ENCODE peak calls at places on chromosomes 7 and 10, in five cellular contexts. One of them, this sample, is unnamed.
A peak's percentile ranks its signal among the peaks of the same experiment; 100 is the strongest.

GRCh38 chr10:100562008-100562672 is 26.4 kb downstream of the HIF1AN start:
- DNase-seq in CD4-positive, alpha-beta T cell: peak; percentile 68
- DNase-seq in fibroblast of lung: peak; percentile 57
- DNase-seq in cardiac muscle cell: peak; percentile 87
- DNase-seq in CD8-positive, alpha-beta T cell: peak; percentile 58
- DNase-seq in this sample: peak; percentile 89

GRCh38 chr10:11351801-11352200 is 259.6 kb downstream of the USP6NL start:
- DNase-seq in CD4-positive, alpha-beta T cell: no peak
- DNase-seq in fibroblast of lung: no peak
- DNase-seq in cardiac muscle cell: no peak
- DNase-seq in CD8-positive, alpha-beta T cell: no peak
- DNase-seq in this sample: no peak

GRCh38 chr7:44196450-44196872 is 4.3 kb upstream of the YKT6 start:
- DNase-seq in CD8-positive, alpha-beta T cell: peak; percentile 7
- DNase-seq in CD4-positive, alpha-beta T cell: no peak
- DNase-seq in cardiac muscle cell: peak; percentile 77
- DNase-seq in fibroblast of lung: peak; percentile 30
- DNase-seq in this sample: peak; percentile 73

GRCh38 chr7:74020396-74020795 is 7.6 kb upstream of the ELN start:
- DNase-seq in cardiac muscle cell: no peak
- DNase-seq in fibroblast of lung: no peak
- DNase-seq in CD4-positive, alpha-beta T cell: no peak
- DNase-seq in CD8-positive, alpha-beta T cell: no peak
- DNase-seq in this sample: no peak

GRCh38 chr7:90401989-90402388 is 1.3 kb upstream of the CLDN12 start:
- DNase-seq in CD4-positive, alpha-beta T cell: no peak
- DNase-seq in CD8-positive, alpha-beta T cell: no peak
- DNase-seq in cardiac muscle cell: no peak
- DNase-seq in fibroblast of lung: peak; percentile 7
- DNase-seq in this sample: no peak

GRCh38 chr7:91636129-91636724 is 244.3 kb downstream of the MTERF1 start:
- DNase-seq in CD8-positive, alpha-beta T cell: no peak
- DNase-seq in CD4-positive, alpha-beta T cell: no peak
- DNase-seq in fibroblast of lung: no peak
- DNase-seq in cardiac muscle cell: peak; percentile 61
- DNase-seq in this sample: no peak

GRCh38 chr7:92612501-92612900 is 22.3 kb upstream of the FAM133B start:
- DNase-seq in CD8-positive, alpha-beta T cell: no peak
- DNase-seq in fibroblast of lung: peak; percentile 63
- DNase-seq in CD4-positive, alpha-beta T cell: no peak
- DNase-seq in cardiac muscle cell: no peak
- DNase-seq in this sample: no peak

GRCh38 chr7:122350701-122351100 is 46.2 kb upstream of the FEZF1 start:
- DNase-seq in CD4-positive, alpha-beta T cell: no peak
- DNase-seq in fibroblast of lung: no peak
- DNase-seq in cardiac muscle cell: no peak
- DNase-seq in CD8-positive, alpha-beta T cell: no peak
- DNase-seq in this sample: no peak

GRCh38 chr10:35217458-35217857 is 90.8 kb downstream of the CREM start:
- DNase-seq in fibroblast of lung: no peak
- DNase-seq in CD4-positive, alpha-beta T cell: no peak
- DNase-seq in CD8-positive, alpha-beta T cell: no peak
- DNase-seq in cardiac muscle cell: peak; percentile 90
- DNase-seq in this sample: no peak

GRCh38 chr10:3906511-3907111 is 121.6 kb upstream of the KLF6 start:
- DNase-seq in cardiac muscle cell: no peak
- DNase-seq in fibroblast of lung: peak; percentile 83
- DNase-seq in CD4-positive, alpha-beta T cell: no peak
- DNase-seq in CD8-positive, alpha-beta T cell: no peak
- DNase-seq in this sample: no peak

GRCh38 chr7:112202819-112203218 is 3.4 kb downstream of the DOCK4 start:
- DNase-seq in fibroblast of lung: no peak
- DNase-seq in CD4-positive, alpha-beta T cell: no peak
- DNase-seq in cardiac muscle cell: no peak
- DNase-seq in CD8-positive, alpha-beta T cell: no peak
- DNase-seq in this sample: no peak

GRCh38 chr10:34814228-34815173 is 595 bp downstream of the PARD3 start:
- DNase-seq in fibroblast of lung: peak; percentile 43
- DNase-seq in cardiac muscle cell: peak; percentile 71
- DNase-seq in CD8-positive, alpha-beta T cell: no peak
- DNase-seq in CD4-positive, alpha-beta T cell: no peak
- DNase-seq in this sample: peak; percentile 77

GRCh38 chr7:45683556-45684148 is 109.5 kb downstream of the ADCY1 start:
- DNase-seq in CD4-positive, alpha-beta T cell: no peak
- DNase-seq in fibroblast of lung: no peak
- DNase-seq in CD8-positive, alpha-beta T cell: no peak
- DNase-seq in cardiac muscle cell: no peak
- DNase-seq in this sample: no peak

GRCh38 chr7:155680124-155680523 is 35.7 kb downstream of the RBM33 start:
- DNase-seq in cardiac muscle cell: no peak
- DNase-seq in CD4-positive, alpha-beta T cell: no peak
- DNase-seq in fibroblast of lung: no peak
- DNase-seq in CD8-positive, alpha-beta T cell: no peak
- DNase-seq in this sample: no peak

GRCh38 chr10:63173468-63174227 is 40.5 kb downstream of the NRBF2 start:
- DNase-seq in fibroblast of lung: no peak
- DNase-seq in cardiac muscle cell: no peak
- DNase-seq in CD4-positive, alpha-beta T cell: no peak
- DNase-seq in CD8-positive, alpha-beta T cell: no peak
- DNase-seq in this sample: peak; percentile 51

GRCh38 chr10:132516771-132517725 is 20.5 kb upstream of the INPP5A start:
- DNase-seq in fibroblast of lung: peak; percentile 96
- DNase-seq in CD4-positive, alpha-beta T cell: no peak
- DNase-seq in CD8-positive, alpha-beta T cell: no peak
- DNase-seq in cardiac muscle cell: peak; percentile 97
- DNase-seq in this sample: peak; percentile 26

GRCh38 chr10:46055771-46056170 is 9.7 kb upstream of the MSMB start:
- DNase-seq in CD8-positive, alpha-beta T cell: no peak
- DNase-seq in CD4-positive, alpha-beta T cell: no peak
- DNase-seq in fibroblast of lung: no peak
- DNase-seq in cardiac muscle cell: no peak
- DNase-seq in this sample: no peak

GRCh38 chr7:28572321-28573058 is 160.2 kb downstream of the CREB5 start:
- DNase-seq in CD4-positive, alpha-beta T cell: no peak
- DNase-seq in CD8-positive, alpha-beta T cell: no peak
- DNase-seq in fibroblast of lung: no peak
- DNase-seq in cardiac muscle cell: no peak
- DNase-seq in this sample: no peak

GRCh38 chr7:51070163-51070562 is 246.4 kb downstream of the COBL start:
- DNase-seq in CD8-positive, alpha-beta T cell: no peak
- DNase-seq in cardiac muscle cell: no peak
- DNase-seq in CD4-positive, alpha-beta T cell: no peak
- DNase-seq in fibroblast of lung: peak; percentile 65
- DNase-seq in this sample: no peak

GRCh38 chr7:121369462-121369861 is 26.6 kb downstream of the FAM3C start:
- DNase-seq in CD4-positive, alpha-beta T cell: no peak
- DNase-seq in CD8-positive, alpha-beta T cell: no peak
- DNase-seq in fibroblast of lung: peak; percentile 45
- DNase-seq in cardiac muscle cell: no peak
- DNase-seq in this sample: no peak

GRCh38 chr10:84548869-84549268 is 220.5 kb downstream of the CCSER2 start:
- DNase-seq in CD8-positive, alpha-beta T cell: no peak
- DNase-seq in cardiac muscle cell: no peak
- DNase-seq in fibroblast of lung: no peak
- DNase-seq in CD4-positive, alpha-beta T cell: no peak
- DNase-seq in this sample: no peak

GRCh38 chr7:45663965-45664623 is 89.9 kb downstream of the ADCY1 start:
- DNase-seq in fibroblast of lung: no peak
- DNase-seq in cardiac muscle cell: no peak
- DNase-seq in CD8-positive, alpha-beta T cell: no peak
- DNase-seq in CD4-positive, alpha-beta T cell: no peak
- DNase-seq in this sample: no peak

GRCh38 chr7:127907638-127908040 is 123.6 kb downstream of the LRRC4 start:
- DNase-seq in CD8-positive, alpha-beta T cell: no peak
- DNase-seq in cardiac muscle cell: no peak
- DNase-seq in CD4-positive, alpha-beta T cell: no peak
- DNase-seq in fibroblast of lung: peak; percentile 83
- DNase-seq in this sample: no peak

GRCh38 chr10:26642896-26643653 is 54.4 kb upstream of the PDSS1 start:
- DNase-seq in CD8-positive, alpha-beta T cell: no peak
- DNase-seq in CD4-positive, alpha-beta T cell: no peak
- DNase-seq in cardiac muscle cell: no peak
- DNase-seq in fibroblast of lung: no peak
- DNase-seq in this sample: no peak

GRCh38 chr7:15317215-15317614 is 244.6 kb downstream of the AGMO start:
- DNase-seq in cardiac muscle cell: no peak
- DNase-seq in CD4-positive, alpha-beta T cell: no peak
- DNase-seq in fibroblast of lung: no peak
- DNase-seq in CD8-positive, alpha-beta T cell: no peak
- DNase-seq in this sample: no peak

GRCh38 chr7:36216063-36216684 is 63.1 kb downstream of the EEPD1 start:
- DNase-seq in CD4-positive, alpha-beta T cell: no peak
- DNase-seq in cardiac muscle cell: no peak
- DNase-seq in fibroblast of lung: peak; percentile 56
- DNase-seq in CD8-positive, alpha-beta T cell: no peak
- DNase-seq in this sample: no peak

GRCh38 chr7:36215017-36215621 is 62.1 kb downstream of the EEPD1 start:
- DNase-seq in CD4-positive, alpha-beta T cell: no peak
- DNase-seq in CD8-positive, alpha-beta T cell: no peak
- DNase-seq in cardiac muscle cell: peak; percentile 59
- DNase-seq in fibroblast of lung: no peak
- DNase-seq in this sample: no peak

GRCh38 chr7:36219429-36219828 is 66.4 kb downstream of the EEPD1 start:
- DNase-seq in CD4-positive, alpha-beta T cell: no peak
- DNase-seq in fibroblast of lung: no peak
- DNase-seq in cardiac muscle cell: no peak
- DNase-seq in CD8-positive, alpha-beta T cell: no peak
- DNase-seq in this sample: no peak

GRCh38 chr7:36217211-36217960 is 64.3 kb downstream of the EEPD1 start:
- DNase-seq in CD4-positive, alpha-beta T cell: no peak
- DNase-seq in fibroblast of lung: no peak
- DNase-seq in cardiac muscle cell: no peak
- DNase-seq in CD8-positive, alpha-beta T cell: no peak
- DNase-seq in this sample: no peak

DNA sequence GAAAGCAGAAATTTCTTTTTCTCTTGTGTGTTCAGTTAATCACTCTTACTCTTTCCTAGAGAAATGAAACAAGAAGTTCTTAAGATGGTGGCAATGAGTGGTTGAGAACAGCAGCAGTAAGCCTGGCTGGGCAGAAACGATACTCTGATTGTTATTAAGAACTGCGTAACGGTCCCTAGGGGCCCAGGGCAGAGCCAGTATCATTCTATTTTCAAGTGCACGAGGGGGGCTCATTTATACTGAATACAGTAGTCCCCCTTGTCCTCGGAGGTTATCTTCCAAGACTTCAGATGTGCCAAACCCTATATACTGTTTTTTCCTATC is 64.9 kb downstream of the EEPD1 start:
- DNase-seq in CD8-positive, alpha-beta T cell: no peak
- DNase-seq in cardiac muscle cell: no peak
- DNase-seq in CD4-positive, alpha-beta T cell: no peak
- DNase-seq in fibroblast of lung: no peak
- DNase-seq in this sample: no peak
- TF ChIP-seq CTCF in CD8-positive, alpha-beta T cell: no peak
- TF ChIP-seq CTCF in cardiac muscle cell: no peak
- TF ChIP-seq CTCF in CD4-positive, alpha-beta T cell: no peak
- TF ChIP-seq CTCF in fibroblast of lung: no peak
- TF ChIP-seq CTCF in this sample: no peak

GRCh38 chr10:121994429-121994881 is 5.5 kb downstream of the TACC2 start:
- DNase-seq in CD4-positive, alpha-beta T cell: no peak
- DNase-seq in fibroblast of lung: peak; percentile 8
- DNase-seq in CD8-positive, alpha-beta T cell: no peak
- DNase-seq in cardiac muscle cell: peak; percentile 68
- DNase-seq in this sample: no peak
- TF ChIP-seq CTCF in CD4-positive, alpha-beta T cell: no peak
- TF ChIP-seq CTCF in fibroblast of lung: no peak
- TF ChIP-seq CTCF in CD8-positive, alpha-beta T cell: no peak
- TF ChIP-seq CTCF in cardiac muscle cell: no peak
- TF ChIP-seq CTCF in this sample: no peak

DNA sequence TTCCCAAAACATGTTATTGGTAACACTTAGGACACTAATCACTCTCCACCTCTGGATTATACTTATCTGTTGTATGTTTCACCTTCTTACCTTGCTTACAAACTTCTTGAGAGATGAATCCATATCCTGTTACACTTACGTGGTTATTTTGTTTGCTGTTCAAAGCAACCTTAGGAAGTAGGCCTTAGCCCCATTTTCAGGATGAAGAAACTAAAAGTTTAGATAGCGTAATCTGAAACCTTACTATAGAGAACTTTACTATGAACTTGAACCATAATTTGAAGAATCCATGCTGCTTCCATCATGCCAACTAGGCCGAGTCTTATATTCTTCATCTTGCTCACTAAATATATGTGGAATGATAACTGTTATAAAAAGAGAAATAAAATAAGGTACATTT is 4.6 kb downstream of the TES start:
- DNase-seq in CD4-positive, alpha-beta T cell: no peak
- DNase-seq in fibroblast of lung: no peak
- DNase-seq in CD8-positive, alpha-beta T cell: no peak
- DNase-seq in cardiac muscle cell: no peak
- DNase-seq in this sample: no peak
- TF ChIP-seq CTCF in CD4-positive, alpha-beta T cell: no peak
- TF ChIP-seq CTCF in fibroblast of lung: no peak
- TF ChIP-seq CTCF in CD8-positive, alpha-beta T cell: no peak
- TF ChIP-seq CTCF in cardiac muscle cell: no peak
- TF ChIP-seq CTCF in this sample: no peak

DNA sequence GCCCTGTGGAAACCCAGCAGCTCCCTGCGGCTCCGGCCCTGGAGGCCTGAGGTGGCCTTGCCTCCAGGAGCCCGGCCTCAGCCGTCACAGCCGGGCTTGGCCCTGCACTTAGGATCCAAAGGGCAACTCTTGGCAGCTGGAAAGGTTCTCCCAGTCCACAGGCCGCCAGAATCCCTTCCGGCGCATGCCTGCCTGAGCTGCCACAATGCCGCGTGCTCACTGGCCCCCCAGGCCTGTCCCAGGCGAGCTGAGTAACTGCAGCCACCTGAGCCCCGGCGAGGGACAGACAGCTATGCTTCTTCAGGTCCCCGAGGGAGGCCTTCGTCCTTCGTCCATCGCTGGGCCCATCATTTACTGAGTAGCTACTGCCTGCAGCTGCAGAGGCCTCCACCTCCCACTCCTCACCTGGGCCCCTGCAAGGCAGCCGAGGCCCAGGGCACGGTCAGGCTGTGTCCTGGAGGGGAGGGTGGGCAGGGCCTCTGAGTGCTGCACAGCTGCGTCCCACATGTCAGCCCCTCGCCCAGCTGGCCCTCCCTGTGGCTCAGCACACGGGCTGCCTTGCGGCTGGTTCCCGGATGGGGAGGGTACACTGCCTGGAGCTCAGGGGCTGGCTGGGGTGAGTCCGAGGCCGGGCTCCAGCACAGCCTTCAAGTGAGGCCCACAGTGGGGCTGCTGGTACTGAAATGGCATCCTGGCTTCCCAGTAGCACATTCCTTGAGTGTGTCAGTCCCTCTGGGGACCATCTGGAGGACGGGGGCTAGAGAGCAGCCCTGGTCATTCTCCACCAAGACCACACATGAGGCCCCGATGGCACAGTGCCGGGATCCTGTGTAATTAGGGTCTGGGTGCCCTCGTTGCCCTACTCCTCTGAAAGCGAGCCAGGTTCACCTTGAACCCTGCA is 172.5 kb downstream of the ELFN1 start:
- DNase-seq in cardiac muscle cell: peak; percentile 48
- DNase-seq in CD8-positive, alpha-beta T cell: no peak
- DNase-seq in fibroblast of lung: no peak
- DNase-seq in CD4-positive, alpha-beta T cell: no peak
- DNase-seq in this sample: no peak
- TF ChIP-seq CTCF in cardiac muscle cell: no peak
- TF ChIP-seq CTCF in CD8-positive, alpha-beta T cell: no peak
- TF ChIP-seq CTCF in fibroblast of lung: no peak
- TF ChIP-seq CTCF in CD4-positive, alpha-beta T cell: no peak
- TF ChIP-seq CTCF in this sample: no peak

GRCh38 chr7:23811540-23811939 is 101.5 kb downstream of the STK31 start:
- DNase-seq in cardiac muscle cell: no peak
- DNase-seq in CD4-positive, alpha-beta T cell: no peak
- DNase-seq in CD8-positive, alpha-beta T cell: no peak
- DNase-seq in fibroblast of lung: peak; percentile 0
- DNase-seq in this sample: no peak
- TF ChIP-seq CTCF in cardiac muscle cell: peak; percentile 19
- TF ChIP-seq CTCF in CD4-positive, alpha-beta T cell: peak; percentile 24
- TF ChIP-seq CTCF in CD8-positive, alpha-beta T cell: no peak
- TF ChIP-seq CTCF in fibroblast of lung: peak; percentile 35
- TF ChIP-seq CTCF in this sample: no peak